ENCODE peak calls at places on chromosomes 13 and 19, in nine cellular contexts. W is left lung; Z is mammary epithelial cell; U is CD4-positive, alpha-beta T cell; Q is upper lobe of left lung; P is PC-3; S is stomach; J is heart right ventricle; T is tibial nerve. A is an unnamed sample.
A peak's percentile ranks its signal among the peaks of the same experiment; 100 is the strongest.

GRCh38 chr19:46766569-46767317 is 20.5 kb upstream of the STRN4 start:
- DNase-seq in T (no peak), Q (peak; percentile 66), Z (no peak), S (peak; percentile 58), W (peak; percentile 60), P (peak; percentile 50), J (no peak), U (peak; percentile 45), A (peak; percentile 53)

GRCh38 chr13:23915308-23915707 is 18.0 kb upstream of the C1QTNF9B start:
- DNase-seq in J (no peak), P (peak; percentile 83), W (no peak), T (no peak), Z (no peak), U (no peak), S (no peak), Q (no peak), A (peak; percentile 71)

GRCh38 chr19:17718988-17719711 is at the start of gene MAP1S:
- DNase-seq in Q (peak; percentile 54), Z (peak; percentile 19), S (peak; percentile 60), W (peak; percentile 56), U (peak; percentile 50), P (peak; percentile 47), J (peak; percentile 51), T (no peak), A (peak; percentile 83)

GRCh38 chr19:7944177-7944761 is 803 bp upstream of the TIMM44 start:
- DNase-seq in W (peak; percentile 84), P (peak; percentile 97), Z (peak; percentile 80), S (peak; percentile 91), T (peak; percentile 91), U (peak; percentile 85), Q (peak; percentile 84), J (peak; percentile 86), A (peak; percentile 86)

GRCh38 chr19:52351512-52351911 is 15.5 kb downstream of the ZNF610 start:
- DNase-seq in T (no peak), W (no peak), Z (no peak), J (no peak), U (no peak), S (no peak), P (no peak), Q (no peak), A (peak; percentile 66)

GRCh38 chr13:77022341-77022740 is 4.6 kb downstream of the FBXL3 start:
- DNase-seq in S (no peak), Z (no peak), J (no peak), W (no peak), T (no peak), P (no peak), Q (no peak), U (no peak), A (no peak)

GRCh38 chr19:6963937-6964336 is 57.3 kb downstream of the MBD3L2B start:
- DNase-seq in J (no peak), P (peak; percentile 31), T (no peak), S (no peak), Q (no peak), W (no peak), Z (no peak), U (peak; percentile 41), A (peak; percentile 7)

GRCh38 chr13:30763786-30764440 is 28.6 kb downstream of the ALOX5AP start:
- DNase-seq in Z (no peak), P (peak; percentile 31), S (no peak), T (no peak), Q (no peak), U (no peak), J (no peak), W (no peak), A (no peak)

GRCh38 chr19:55605637-55606470 is at the start of gene ZNF865:
- DNase-seq in Z (peak; percentile 84), Q (peak; percentile 80), U (peak; percentile 57), J (peak; percentile 82), T (no peak), W (peak; percentile 78), P (peak; percentile 92), S (peak; percentile 77), A (peak; percentile 86)

GRCh38 chr13:28753208-28753892 is 34.6 kb upstream of the SLC46A3 start:
- DNase-seq in Z (peak; percentile 73), Q (peak; percentile 83), U (no peak), J (peak; percentile 54), W (peak; percentile 71), T (peak; percentile 16), P (peak; percentile 92), S (peak; percentile 31), A (no peak)

GRCh38 chr19:39052243-39052746 is 19.9 kb upstream of the FBXO27 start:
- DNase-seq in S (peak; percentile 68), J (peak; percentile 11), W (peak; percentile 46), Q (peak; percentile 59), T (peak; percentile 29), P (peak; percentile 64), U (peak; percentile 67), Z (peak; percentile 33), A (peak; percentile 83)

GRCh38 chr19:872266-872951 is 12.9 kb downstream of the CFD start:
- DNase-seq in S (peak; percentile 68), Z (peak; percentile 21), P (peak; percentile 45), Q (peak; percentile 48), W (no peak), U (peak; percentile 79), J (peak; percentile 50), T (no peak), A (peak; percentile 74)

GRCh38 chr13:47326061-47326460 is 429.2 kb upstream of the HTR2A start:
- DNase-seq in P (no peak), Q (no peak), J (no peak), T (no peak), W (no peak), Z (no peak), S (no peak), U (no peak), A (no peak)

GRCh38 chr13:24627090-24627714 is 53.0 kb upstream of the ATP12A start:
- DNase-seq in S (peak; percentile 24), P (peak; percentile 54), J (no peak), U (no peak), Z (no peak), T (no peak), W (no peak), Q (no peak), A (peak; percentile 84)

GRCh38 chr13:71603255-71603654 is 263.7 kb downstream of the DACH1 start:
- DNase-seq in J (no peak), W (no peak), S (no peak), U (no peak), T (no peak), Z (no peak), P (no peak), Q (no peak), A (no peak)

GRCh38 chr13:48402325-48402962 is 10.5 kb downstream of the LPAR6 start:
- DNase-seq in S (no peak), P (no peak), W (no peak), T (no peak), Q (no peak), Z (peak; percentile 17), J (no peak), U (no peak), A (no peak)
- H3K27ac ChIP-seq in S (no peak overlapping the region), P (peak overlapping the region; percentile 25), W (peak overlapping the region; percentile 60), T (peak overlapping the region; percentile 85), Q (no peak overlapping the region), Z (peak overlapping the region; percentile 97), J (peak overlapping the region; percentile 87), U (no peak overlapping the region), A (no peak overlapping the region)

GRCh38 chr19:36638862-36639510 is 27.7 kb downstream of the ZNF461 start:
- DNase-seq in W (no peak), U (no peak), Q (no peak), S (no peak), P (no peak), Z (peak; percentile 0), J (no peak), T (no peak), A (no peak)

DNA sequence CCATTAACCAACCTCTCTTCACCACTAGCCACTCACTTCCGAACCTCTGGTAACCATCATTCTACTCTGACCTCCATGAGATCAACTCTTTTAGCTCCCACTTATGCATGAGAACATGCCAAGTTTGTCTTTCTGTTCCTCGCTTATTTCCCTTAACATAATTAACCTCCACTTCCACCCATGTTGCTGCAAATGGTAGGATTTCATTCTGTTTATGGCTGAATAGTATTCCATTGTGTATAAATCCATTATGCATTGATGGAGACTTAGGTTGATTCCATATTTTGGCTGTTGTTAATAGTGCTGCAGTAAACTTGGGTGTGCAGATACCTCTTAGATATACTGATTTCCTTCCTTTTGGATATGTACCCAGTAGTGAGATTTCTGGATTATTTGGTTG is 30.2 kb downstream of the ZNF382 start:
- DNase-seq in T (no peak), U (no peak), W (no peak), J (no peak), S (no peak), Z (no peak), Q (no peak), P (no peak), A (no peak)
- H3K9me3 ChIP-seq in T (peaks cover 100% of the 10 kb centered on the region), U (peaks cover 100% of the 10 kb centered on the region), W (peaks cover 100% of the 10 kb centered on the region), J (peaks cover 100% of the 10 kb centered on the region), S (peaks cover 100% of the 10 kb centered on the region), Z (peaks cover 50% of the 10 kb centered on the region), Q (peaks cover 100% of the 10 kb centered on the region), P (peaks cover 29% of the 10 kb centered on the region), A (peaks cover 30% of the 10 kb centered on the region)

DNA sequence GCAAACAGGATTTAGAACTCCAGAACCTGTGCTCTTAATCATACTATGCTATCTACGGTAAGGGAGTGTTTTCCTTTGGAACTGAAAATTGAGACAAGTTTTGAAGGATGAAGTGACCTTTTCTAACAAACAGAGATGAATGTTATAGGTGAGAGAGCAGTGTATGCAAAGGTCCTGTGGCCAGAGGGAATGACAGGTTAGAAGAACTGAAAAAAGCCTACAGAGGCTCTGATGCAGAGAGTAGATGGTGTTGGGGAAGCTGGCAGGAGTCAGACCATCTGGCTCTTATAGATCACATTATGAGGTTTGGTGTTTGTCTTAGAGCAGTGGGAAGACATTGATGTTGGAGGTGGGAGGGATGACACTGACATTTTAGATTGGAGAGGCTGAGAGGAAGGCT is 2.0 kb downstream of the PCCA start:
- DNase-seq in Z (no peak), S (no peak), U (no peak), Q (no peak), P (no peak), W (no peak), J (no peak), T (no peak), A (no peak)
- TF ChIP-seq CTCF in Z (no peak), S (no peak), U (no peak), Q (no peak), P (no peak), W (no peak), J (no peak), T (no peak), A (no peak)

DNA sequence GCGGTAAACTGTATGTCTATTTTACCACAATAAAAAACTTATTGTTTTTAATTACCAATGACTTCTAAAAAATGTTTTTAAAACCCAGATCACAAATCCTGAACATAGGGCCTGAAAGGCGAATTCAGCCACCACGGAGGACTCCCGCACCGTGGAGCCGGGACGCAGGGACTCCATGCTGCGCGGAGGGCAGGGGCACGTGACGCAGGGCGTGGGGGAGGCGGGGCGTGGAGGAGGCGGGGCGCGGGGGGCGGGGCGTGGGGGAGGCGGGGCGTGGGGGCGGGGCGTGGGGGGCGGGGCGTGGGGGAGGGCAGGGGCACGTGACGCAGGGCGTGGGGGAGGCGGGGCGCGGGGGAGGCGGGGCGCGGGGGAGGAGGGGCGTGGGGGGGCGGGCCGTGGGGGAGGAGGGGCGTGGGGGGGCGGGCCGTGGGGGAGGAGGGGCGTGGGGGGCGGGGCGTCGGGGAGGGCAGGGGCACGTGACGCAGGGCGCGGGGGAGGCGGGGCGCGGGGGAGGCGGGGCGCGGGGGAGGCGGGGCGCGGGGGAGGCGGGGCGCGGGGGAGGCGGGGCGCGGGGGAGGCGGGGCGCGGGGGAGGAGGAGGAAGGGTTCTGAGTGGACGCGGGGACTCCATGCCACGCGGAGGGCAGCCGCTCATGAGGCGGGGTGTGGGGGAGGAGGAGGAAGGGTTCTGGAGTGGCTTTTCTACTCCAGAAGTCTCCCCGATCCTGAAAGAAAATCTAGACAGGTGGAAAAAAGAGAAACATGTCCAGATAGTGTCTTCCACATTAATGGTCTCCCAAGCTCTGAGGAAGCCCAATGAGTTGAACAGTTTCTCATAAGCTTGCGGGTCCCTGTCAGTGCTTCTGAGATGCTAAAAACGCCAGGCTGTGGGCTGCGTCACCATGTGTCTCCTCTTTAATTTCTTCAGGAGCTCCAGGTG is 4.4 kb upstream of the PROZ start:
- DNase-seq in S (peak; percentile 83), W (peak; percentile 88), U (peak; percentile 70), J (peak; percentile 83), T (peak; percentile 68), Q (peak; percentile 73), P (peak; percentile 50), Z (peak; percentile 29), A (peak; percentile 64)
- H3K27ac ChIP-seq in S (peak overlapping the region; percentile 77), W (peak overlapping the region; percentile 77), U (no peak overlapping the region), J (peak overlapping the region; percentile 93), T (peak overlapping the region; percentile 83), Q (peak overlapping the region; percentile 55), P (no peak overlapping the region), Z (no peak overlapping the region), A (peak overlapping the region; percentile 45)

A was measured in WERI-Rb-1.